ENCODE peak calls at places on chromosome 13, in five cellular contexts. One of them, this sample, is unnamed.
A peak's percentile ranks its signal among the peaks of the same experiment; 100 is the strongest.

GRCh38 chr13:76969488-76970365 is 21.4 kb downstream of the ACOD1 start:
- DNase-seq in RWPE1: peak; percentile 46
- DNase-seq in AG04450: no peak
- DNase-seq in GM23338: no peak
- DNase-seq in pancreas: no peak
- DNase-seq in this sample: no peak

GRCh38 chr13:63691474-63691873 is 2275.8 kb upstream of the PCDH20 start:
- DNase-seq in pancreas: no peak
- DNase-seq in RWPE1: no peak
- DNase-seq in GM23338: no peak
- DNase-seq in AG04450: no peak
- DNase-seq in this sample: no peak

GRCh38 chr13:42615691-42616090 is 41.7 kb downstream of the TNFSF11 start:
- DNase-seq in GM23338: no peak
- DNase-seq in AG04450: no peak
- DNase-seq in RWPE1: no peak
- DNase-seq in pancreas: no peak
- DNase-seq in this sample: no peak

GRCh38 chr13:48334534-48335127 is 31.1 kb downstream of the RB1 start:
- DNase-seq in AG04450: no peak
- DNase-seq in RWPE1: peak; percentile 18
- DNase-seq in GM23338: peak; percentile 45
- DNase-seq in pancreas: no peak
- DNase-seq in this sample: no peak

GRCh38 chr13:27923794-27924528 is 4.2 kb downstream of the PDX1 start:
- DNase-seq in GM23338: peak; percentile 58
- DNase-seq in pancreas: peak; percentile 5
- DNase-seq in RWPE1: no peak
- DNase-seq in AG04450: no peak
- DNase-seq in this sample: no peak

GRCh38 chr13:25963681-25964080 is 88.1 kb downstream of the SHISA2 start:
- DNase-seq in GM23338: no peak
- DNase-seq in pancreas: no peak
- DNase-seq in RWPE1: no peak
- DNase-seq in AG04450: no peak
- DNase-seq in this sample: no peak

GRCh38 chr13:112588490-112589297 is 741 bp upstream of the TUBGCP3 start:
- DNase-seq in pancreas: no peak
- DNase-seq in RWPE1: no peak
- DNase-seq in AG04450: no peak
- DNase-seq in GM23338: no peak
- DNase-seq in this sample: no peak

GRCh38 chr13:107534548-107534947 is 680.8 kb downstream of the LIG4 start:
- DNase-seq in AG04450: no peak
- DNase-seq in GM23338: no peak
- DNase-seq in RWPE1: no peak
- DNase-seq in pancreas: no peak
- DNase-seq in this sample: no peak

GRCh38 chr13:100542546-100543156 is 45.9 kb downstream of the GGACT start:
- DNase-seq in AG04450: no peak
- DNase-seq in GM23338: peak; percentile 61
- DNase-seq in pancreas: no peak
- DNase-seq in RWPE1: peak; percentile 45
- DNase-seq in this sample: no peak

GRCh38 chr13:84136582-84136981 is 254.3 kb upstream of the SLITRK1 start:
- DNase-seq in pancreas: no peak
- DNase-seq in RWPE1: no peak
- DNase-seq in GM23338: no peak
- DNase-seq in AG04450: no peak
- DNase-seq in this sample: no peak

GRCh38 chr13:100140441-100140840 is 51.5 kb downstream of the PCCA start:
- DNase-seq in AG04450: no peak
- DNase-seq in RWPE1: no peak
- DNase-seq in pancreas: no peak
- DNase-seq in GM23338: no peak
- DNase-seq in this sample: no peak

GRCh38 chr13:43200307-43200706 is 176.9 kb downstream of the DNAJC15 start:
- DNase-seq in GM23338: no peak
- DNase-seq in AG04450: no peak
- DNase-seq in pancreas: no peak
- DNase-seq in RWPE1: no peak
- DNase-seq in this sample: no peak

GRCh38 chr13:45522571-45522970 is 57.8 kb downstream of the COG3 start:
- DNase-seq in RWPE1: no peak
- DNase-seq in pancreas: no peak
- DNase-seq in AG04450: no peak
- DNase-seq in GM23338: no peak
- DNase-seq in this sample: no peak

GRCh38 chr13:112368883-112369282 is 7.3 kb upstream of the SPACA7 start:
- DNase-seq in pancreas: no peak
- DNase-seq in RWPE1: no peak
- DNase-seq in GM23338: no peak
- DNase-seq in AG04450: no peak
- DNase-seq in this sample: no peak

GRCh38 chr13:77207943-77208342 is 119.0 kb downstream of the MYCBP2 start:
- DNase-seq in pancreas: no peak
- DNase-seq in AG04450: peak; percentile 78
- DNase-seq in GM23338: peak; percentile 7
- DNase-seq in RWPE1: peak; percentile 1
- DNase-seq in this sample: no peak

GRCh38 chr13:100530645-100531044 is 57.9 kb downstream of the GGACT start:
- DNase-seq in AG04450: no peak
- DNase-seq in pancreas: no peak
- DNase-seq in RWPE1: no peak
- DNase-seq in GM23338: no peak
- DNase-seq in this sample: no peak

GRCh38 chr13:83796364-83796763 is 85.9 kb downstream of the SLITRK1 start:
- DNase-seq in GM23338: no peak
- DNase-seq in pancreas: no peak
- DNase-seq in AG04450: no peak
- DNase-seq in RWPE1: no peak
- DNase-seq in this sample: no peak

GRCh38 chr13:35389535-35389934 is 87.0 kb downstream of the MAB21L1 start:
- DNase-seq in pancreas: no peak
- DNase-seq in RWPE1: no peak
- DNase-seq in AG04450: no peak
- DNase-seq in GM23338: no peak
- DNase-seq in this sample: no peak

DNA sequence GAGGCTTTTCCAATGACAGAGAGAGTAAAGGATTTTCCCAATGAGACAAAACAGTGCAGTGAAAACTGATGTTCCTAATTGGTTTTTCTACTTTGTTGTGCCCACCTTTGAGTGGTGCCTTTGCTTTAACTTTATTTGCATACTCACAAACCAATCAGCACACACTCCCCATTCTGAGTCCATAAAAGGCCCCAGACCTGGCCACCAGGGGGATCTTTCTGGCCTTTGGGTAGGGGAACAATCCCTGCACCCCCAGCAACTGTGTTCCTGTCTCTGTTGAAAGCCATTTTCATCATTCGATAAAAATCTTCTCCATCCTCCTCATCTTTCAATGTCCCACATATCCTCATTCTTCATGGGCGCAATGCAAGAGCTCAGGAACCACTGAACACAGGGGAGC is 252.8 kb downstream of the B3GLCT start:
- DNase-seq in RWPE1: no peak
- DNase-seq in pancreas: no peak
- DNase-seq in GM23338: peak; percentile 31
- DNase-seq in AG04450: no peak
- DNase-seq in this sample: no peak
- TF ChIP-seq CTCF in RWPE1: no peak
- TF ChIP-seq CTCF in pancreas: no peak
- TF ChIP-seq CTCF in GM23338: peak; percentile 41
- TF ChIP-seq CTCF in AG04450: no peak
- TF ChIP-seq CTCF in this sample: no peak

DNA sequence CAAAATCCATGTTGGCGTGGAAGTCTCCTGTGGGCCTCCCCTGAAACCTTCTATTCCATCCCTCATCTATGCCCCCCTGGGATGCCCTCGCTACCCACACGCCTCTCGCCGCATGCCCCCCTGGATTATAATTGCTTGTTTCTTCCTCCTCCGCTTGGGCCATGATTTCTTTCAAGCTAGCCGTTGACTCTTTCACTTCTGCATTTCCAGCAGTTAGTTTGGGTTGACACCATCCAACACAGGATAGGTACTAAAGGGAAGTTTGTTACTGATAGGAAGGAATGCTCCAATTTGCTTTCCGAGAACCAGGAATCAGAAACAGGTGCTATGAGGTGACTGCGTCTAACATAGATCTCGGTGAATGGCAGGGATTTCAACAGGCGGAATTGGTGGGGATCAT is 7.7 kb upstream of the SLC25A15 start:
- DNase-seq in GM23338: no peak
- DNase-seq in AG04450: no peak
- DNase-seq in RWPE1: no peak
- DNase-seq in pancreas: no peak
- DNase-seq in this sample: no peak
- H3K27ac ChIP-seq in GM23338: no peak overlapping the region
- H3K27ac ChIP-seq in AG04450: no peak overlapping the region
- H3K27ac ChIP-seq in RWPE1: no peak overlapping the region
- H3K27ac ChIP-seq in pancreas: no peak overlapping the region
- H3K27ac ChIP-seq in this sample: no peak overlapping the region

DNA sequence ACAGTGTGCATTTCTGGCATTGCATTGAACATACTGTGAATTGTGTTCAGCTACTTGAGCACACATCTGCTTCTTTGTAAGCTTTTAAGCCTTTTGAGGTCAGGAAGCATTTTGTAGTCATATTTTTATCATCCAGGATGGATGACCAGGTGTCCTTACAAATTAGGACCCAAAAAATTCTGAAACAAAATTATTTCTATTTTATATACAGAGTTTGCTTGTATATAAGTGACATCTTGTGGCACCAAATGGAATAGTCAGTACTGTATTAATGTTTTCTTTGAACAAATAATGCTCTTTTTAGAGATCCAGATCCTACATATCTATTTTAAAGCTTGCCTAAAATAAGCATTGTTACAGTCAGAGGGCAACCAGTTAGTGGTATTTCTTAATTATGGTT is 9.5 kb upstream of the SUPT20H start:
- DNase-seq in GM23338: no peak
- DNase-seq in RWPE1: no peak
- DNase-seq in AG04450: no peak
- DNase-seq in pancreas: no peak
- DNase-seq in this sample: no peak
- TF ChIP-seq CTCF in GM23338: no peak
- TF ChIP-seq CTCF in RWPE1: no peak
- TF ChIP-seq CTCF in AG04450: peak; percentile 37
- TF ChIP-seq CTCF in pancreas: no peak
- TF ChIP-seq CTCF in this sample: no peak

GRCh38 chr13:97257228-97257755 is 35.2 kb downstream of the MBNL2 start:
- DNase-seq in AG04450: no peak
- DNase-seq in GM23338: no peak
- DNase-seq in RWPE1: no peak
- DNase-seq in pancreas: no peak
- DNase-seq in this sample: no peak
- H3K27ac ChIP-seq in AG04450: peak overlapping the region; percentile 89
- H3K27ac ChIP-seq in GM23338: no peak overlapping the region
- H3K27ac ChIP-seq in RWPE1: peak overlapping the region; percentile 87
- H3K27ac ChIP-seq in pancreas: peak overlapping the region; percentile 85
- H3K27ac ChIP-seq in this sample: no peak overlapping the region

GRCh38 chr13:33285420-33286124 is at the start of gene STARD13:
- DNase-seq in RWPE1: peak; percentile 94
- DNase-seq in pancreas: peak; percentile 94
- DNase-seq in AG04450: peak; percentile 96
- DNase-seq in GM23338: peak; percentile 95
- DNase-seq in this sample: peak; percentile 82
- TF ChIP-seq CTCF in RWPE1: peak; percentile 22
- TF ChIP-seq CTCF in pancreas: no peak
- TF ChIP-seq CTCF in AG04450: peak; percentile 62
- TF ChIP-seq CTCF in GM23338: no peak
- TF ChIP-seq CTCF in this sample: peak; percentile 16

GRCh38 chr13:23572836-23573235 is 2.6 kb downstream of the TNFRSF19 start:
- DNase-seq in pancreas: no peak
- DNase-seq in GM23338: no peak
- DNase-seq in AG04450: no peak
- DNase-seq in RWPE1: no peak
- DNase-seq in this sample: no peak

GRCh38 chr13:23574421-23574820 is 4.2 kb downstream of the TNFRSF19 start:
- DNase-seq in GM23338: no peak
- DNase-seq in pancreas: no peak
- DNase-seq in AG04450: no peak
- DNase-seq in RWPE1: no peak
- DNase-seq in this sample: no peak

GRCh38 chr13:23570099-23570926 is at the start of gene TNFRSF19:
- DNase-seq in GM23338: peak; percentile 26
- DNase-seq in pancreas: no peak
- DNase-seq in AG04450: peak; percentile 67
- DNase-seq in RWPE1: no peak
- DNase-seq in this sample: no peak

GRCh38 chr13:23567792-23568480 is 2.3 kb upstream of the TNFRSF19 start:
- DNase-seq in RWPE1: no peak
- DNase-seq in pancreas: no peak
- DNase-seq in GM23338: no peak
- DNase-seq in AG04450: no peak
- DNase-seq in this sample: no peak

GRCh38 chr13:23570931-23571330 is 719 bp downstream of the TNFRSF19 start:
- DNase-seq in pancreas: no peak
- DNase-seq in RWPE1: no peak
- DNase-seq in AG04450: no peak
- DNase-seq in GM23338: no peak
- DNase-seq in this sample: no peak
- H3K27ac ChIP-seq in pancreas: no peak overlapping the region
- H3K27ac ChIP-seq in RWPE1: no peak overlapping the region
- H3K27ac ChIP-seq in AG04450: no peak overlapping the region
- H3K27ac ChIP-seq in GM23338: no peak overlapping the region
- H3K27ac ChIP-seq in this sample: no peak overlapping the region

DNA sequence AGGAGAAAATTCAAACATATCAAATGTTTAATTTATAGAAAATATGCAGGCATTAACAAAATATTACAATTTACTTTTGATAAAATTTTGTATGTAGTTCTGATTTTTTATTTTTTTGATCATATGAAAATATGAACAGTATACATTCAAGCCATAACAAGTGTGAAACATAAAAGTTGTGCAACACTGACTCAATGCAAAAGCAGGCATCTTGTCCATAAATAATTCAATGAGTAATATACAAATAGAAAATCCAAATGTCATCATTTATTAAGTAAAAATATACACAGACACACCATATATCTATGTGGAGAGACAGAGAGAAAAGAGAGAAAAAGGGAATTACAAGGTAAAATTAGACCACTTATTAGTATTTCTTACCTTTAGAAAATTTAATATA is 1183.9 kb downstream of the SLITRK1 start:
- DNase-seq in RWPE1: peak; percentile 8
- DNase-seq in AG04450: no peak
- DNase-seq in GM23338: no peak
- DNase-seq in pancreas: no peak
- DNase-seq in this sample: no peak
- TF ChIP-seq CTCF in RWPE1: no peak
- TF ChIP-seq CTCF in AG04450: no peak
- TF ChIP-seq CTCF in GM23338: no peak
- TF ChIP-seq CTCF in pancreas: no peak
- TF ChIP-seq CTCF in this sample: no peak

GRCh38 chr13:91540157-91540736 is 141.8 kb downstream of the GPC5 start:
- DNase-seq in pancreas: no peak
- DNase-seq in AG04450: no peak
- DNase-seq in RWPE1: no peak
- DNase-seq in GM23338: no peak
- DNase-seq in this sample: no peak
- H3K27ac ChIP-seq in pancreas: no peak overlapping the region
- H3K27ac ChIP-seq in AG04450: no peak overlapping the region
- H3K27ac ChIP-seq in RWPE1: no peak overlapping the region
- H3K27ac ChIP-seq in GM23338: no peak overlapping the region
- H3K27ac ChIP-seq in this sample: no peak overlapping the region